ENCODE peak calls at places on chromosomes 12 and 14, in five cellular contexts. One of them, this sample, is unnamed.

GRCh38 chr12:101076940-101077351 is 133.1 kb downstream of the SLC5A8 start:
- DNase-seq in NCI-H1105 treated with DMSO at 0.1 percent for 48 hours: no peak
- DNase-seq in NCI-H1092 treated with DMSO at 0.1 percent for 48 hours: no peak
- DNase-seq in stimulated activated CD4-positive, alpha-beta T cell treated with anti-CD3 and anti-CD28 coated beads, Interleukin-15, amount 100 ng/mL, for 24 hours: no peak
- DNase-seq in GM04504: peak; percentile 64
- DNase-seq in this sample: no peak

GRCh38 chr14:65224799-65225198 is 122.5 kb upstream of the MAX start:
- DNase-seq in stimulated activated CD4-positive, alpha-beta T cell treated with anti-CD3 and anti-CD28 coated beads, Interleukin-15, amount 100 ng/mL, for 24 hours: peak; percentile 13
- DNase-seq in NCI-H1105 treated with DMSO at 0.1 percent for 48 hours: peak; percentile 11
- DNase-seq in NCI-H1092 treated with DMSO at 0.1 percent for 48 hours: peak; percentile 81
- DNase-seq in GM04504: no peak
- DNase-seq in this sample: no peak

GRCh38 chr12:78331764-78332163 is 501.1 kb downstream of the NAV3 start:
- DNase-seq in stimulated activated CD4-positive, alpha-beta T cell treated with anti-CD3 and anti-CD28 coated beads, Interleukin-15, amount 100 ng/mL, for 24 hours: no peak
- DNase-seq in GM04504: no peak
- DNase-seq in NCI-H1105 treated with DMSO at 0.1 percent for 48 hours: peak; percentile 45
- DNase-seq in NCI-H1092 treated with DMSO at 0.1 percent for 48 hours: peak; percentile 1
- DNase-seq in this sample: no peak

GRCh38 chr14:59511916-59512530 is 27.7 kb downstream of the JKAMP start:
- DNase-seq in GM04504: no peak
- DNase-seq in NCI-H1105 treated with DMSO at 0.1 percent for 48 hours: peak; percentile 51
- DNase-seq in stimulated activated CD4-positive, alpha-beta T cell treated with anti-CD3 and anti-CD28 coated beads, Interleukin-15, amount 100 ng/mL, for 24 hours: peak; percentile 13
- DNase-seq in NCI-H1092 treated with DMSO at 0.1 percent for 48 hours: peak; percentile 65
- DNase-seq in this sample: peak; percentile 59

GRCh38 chr14:92492261-92492660 is 21.3 kb upstream of the RIN3 start:
- DNase-seq in stimulated activated CD4-positive, alpha-beta T cell treated with anti-CD3 and anti-CD28 coated beads, Interleukin-15, amount 100 ng/mL, for 24 hours: no peak
- DNase-seq in NCI-H1105 treated with DMSO at 0.1 percent for 48 hours: no peak
- DNase-seq in NCI-H1092 treated with DMSO at 0.1 percent for 48 hours: no peak
- DNase-seq in GM04504: no peak
- DNase-seq in this sample: no peak

GRCh38 chr14:103649001-103649400 is 20.0 kb downstream of the KLC1 start:
- DNase-seq in stimulated activated CD4-positive, alpha-beta T cell treated with anti-CD3 and anti-CD28 coated beads, Interleukin-15, amount 100 ng/mL, for 24 hours: no peak
- DNase-seq in NCI-H1105 treated with DMSO at 0.1 percent for 48 hours: no peak
- DNase-seq in NCI-H1092 treated with DMSO at 0.1 percent for 48 hours: no peak
- DNase-seq in GM04504: no peak
- DNase-seq in this sample: no peak

GRCh38 chr12:39277416-39277815 is 165.5 kb downstream of the KIF21A start:
- DNase-seq in GM04504: no peak
- DNase-seq in NCI-H1105 treated with DMSO at 0.1 percent for 48 hours: no peak
- DNase-seq in NCI-H1092 treated with DMSO at 0.1 percent for 48 hours: no peak
- DNase-seq in stimulated activated CD4-positive, alpha-beta T cell treated with anti-CD3 and anti-CD28 coated beads, Interleukin-15, amount 100 ng/mL, for 24 hours: no peak
- DNase-seq in this sample: no peak

GRCh38 chr12:18861287-18861858 is 123.5 kb downstream of the CAPZA3 start:
- DNase-seq in stimulated activated CD4-positive, alpha-beta T cell treated with anti-CD3 and anti-CD28 coated beads, Interleukin-15, amount 100 ng/mL, for 24 hours: no peak
- DNase-seq in NCI-H1105 treated with DMSO at 0.1 percent for 48 hours: peak; percentile 55
- DNase-seq in GM04504: no peak
- DNase-seq in NCI-H1092 treated with DMSO at 0.1 percent for 48 hours: peak; percentile 37
- DNase-seq in this sample: no peak

GRCh38 chr14:69501362-69501964 is 16.9 kb downstream of the PLEKHD1 start:
- DNase-seq in GM04504: no peak
- DNase-seq in NCI-H1092 treated with DMSO at 0.1 percent for 48 hours: peak; percentile 95
- DNase-seq in NCI-H1105 treated with DMSO at 0.1 percent for 48 hours: peak; percentile 73
- DNase-seq in stimulated activated CD4-positive, alpha-beta T cell treated with anti-CD3 and anti-CD28 coated beads, Interleukin-15, amount 100 ng/mL, for 24 hours: no peak
- DNase-seq in this sample: peak; percentile 55

GRCh38 chr14:76720382-76720813 is 40.9 kb upstream of the VASH1 start:
- DNase-seq in stimulated activated CD4-positive, alpha-beta T cell treated with anti-CD3 and anti-CD28 coated beads, Interleukin-15, amount 100 ng/mL, for 24 hours: no peak
- DNase-seq in GM04504: peak; percentile 19
- DNase-seq in NCI-H1092 treated with DMSO at 0.1 percent for 48 hours: peak; percentile 57
- DNase-seq in NCI-H1105 treated with DMSO at 0.1 percent for 48 hours: peak; percentile 34
- DNase-seq in this sample: peak; percentile 42

GRCh38 chr12:77941396-77941795 is 110.7 kb downstream of the NAV3 start:
- DNase-seq in stimulated activated CD4-positive, alpha-beta T cell treated with anti-CD3 and anti-CD28 coated beads, Interleukin-15, amount 100 ng/mL, for 24 hours: no peak
- DNase-seq in NCI-H1105 treated with DMSO at 0.1 percent for 48 hours: no peak
- DNase-seq in NCI-H1092 treated with DMSO at 0.1 percent for 48 hours: no peak
- DNase-seq in GM04504: no peak
- DNase-seq in this sample: no peak

GRCh38 chr12:69196302-69197288 is 42.8 kb upstream of the CPSF6 start:
- DNase-seq in NCI-H1105 treated with DMSO at 0.1 percent for 48 hours: peak; percentile 24
- DNase-seq in GM04504: no peak
- DNase-seq in stimulated activated CD4-positive, alpha-beta T cell treated with anti-CD3 and anti-CD28 coated beads, Interleukin-15, amount 100 ng/mL, for 24 hours: no peak
- DNase-seq in NCI-H1092 treated with DMSO at 0.1 percent for 48 hours: no peak
- DNase-seq in this sample: no peak

GRCh38 chr12:124754949-124755800 is 108.5 kb downstream of the SCARB1 start:
- DNase-seq in stimulated activated CD4-positive, alpha-beta T cell treated with anti-CD3 and anti-CD28 coated beads, Interleukin-15, amount 100 ng/mL, for 24 hours: no peak
- DNase-seq in NCI-H1105 treated with DMSO at 0.1 percent for 48 hours: no peak
- DNase-seq in GM04504: peak; percentile 82
- DNase-seq in NCI-H1092 treated with DMSO at 0.1 percent for 48 hours: peak; percentile 96
- DNase-seq in this sample: no peak

GRCh38 chr12:111597731-111598636 is 1.1 kb downstream of the ATXN2 start:
- DNase-seq in NCI-H1105 treated with DMSO at 0.1 percent for 48 hours: no peak
- DNase-seq in NCI-H1092 treated with DMSO at 0.1 percent for 48 hours: peak; percentile 5
- DNase-seq in GM04504: no peak
- DNase-seq in stimulated activated CD4-positive, alpha-beta T cell treated with anti-CD3 and anti-CD28 coated beads, Interleukin-15, amount 100 ng/mL, for 24 hours: peak; percentile 58
- DNase-seq in this sample: peak; percentile 33

GRCh38 chr14:60637490-60638452 is 11.5 kb downstream of the SIX1 start:
- DNase-seq in stimulated activated CD4-positive, alpha-beta T cell treated with anti-CD3 and anti-CD28 coated beads, Interleukin-15, amount 100 ng/mL, for 24 hours: peak; percentile 18
- DNase-seq in NCI-H1105 treated with DMSO at 0.1 percent for 48 hours: no peak
- DNase-seq in GM04504: no peak
- DNase-seq in NCI-H1092 treated with DMSO at 0.1 percent for 48 hours: no peak
- DNase-seq in this sample: no peak

GRCh38 chr12:22588817-22589216 is 36.2 kb upstream of the ETNK1 start:
- DNase-seq in GM04504: no peak
- DNase-seq in stimulated activated CD4-positive, alpha-beta T cell treated with anti-CD3 and anti-CD28 coated beads, Interleukin-15, amount 100 ng/mL, for 24 hours: no peak
- DNase-seq in NCI-H1105 treated with DMSO at 0.1 percent for 48 hours: peak; percentile 11
- DNase-seq in NCI-H1092 treated with DMSO at 0.1 percent for 48 hours: no peak
- DNase-seq in this sample: peak; percentile 64

GRCh38 chr12:11535127-11535526 is 114.3 kb upstream of the ETV6 start:
- DNase-seq in NCI-H1105 treated with DMSO at 0.1 percent for 48 hours: no peak
- DNase-seq in stimulated activated CD4-positive, alpha-beta T cell treated with anti-CD3 and anti-CD28 coated beads, Interleukin-15, amount 100 ng/mL, for 24 hours: no peak
- DNase-seq in NCI-H1092 treated with DMSO at 0.1 percent for 48 hours: no peak
- DNase-seq in GM04504: no peak
- DNase-seq in this sample: no peak

GRCh38 chr14:73376585-73376984 is 81.8 kb downstream of the NUMB start:
- DNase-seq in NCI-H1092 treated with DMSO at 0.1 percent for 48 hours: no peak
- DNase-seq in GM04504: no peak
- DNase-seq in NCI-H1105 treated with DMSO at 0.1 percent for 48 hours: no peak
- DNase-seq in stimulated activated CD4-positive, alpha-beta T cell treated with anti-CD3 and anti-CD28 coated beads, Interleukin-15, amount 100 ng/mL, for 24 hours: no peak
- DNase-seq in this sample: no peak

GRCh38 chr14:86013663-86014062 is 483.7 kb downstream of the FLRT2 start:
- DNase-seq in NCI-H1105 treated with DMSO at 0.1 percent for 48 hours: no peak
- DNase-seq in GM04504: no peak
- DNase-seq in NCI-H1092 treated with DMSO at 0.1 percent for 48 hours: no peak
- DNase-seq in stimulated activated CD4-positive, alpha-beta T cell treated with anti-CD3 and anti-CD28 coated beads, Interleukin-15, amount 100 ng/mL, for 24 hours: no peak
- DNase-seq in this sample: no peak

GRCh38 chr12:14986449-14986848 is 13.6 kb downstream of the PDE6H start:
- DNase-seq in stimulated activated CD4-positive, alpha-beta T cell treated with anti-CD3 and anti-CD28 coated beads, Interleukin-15, amount 100 ng/mL, for 24 hours: no peak
- DNase-seq in NCI-H1105 treated with DMSO at 0.1 percent for 48 hours: no peak
- DNase-seq in GM04504: no peak
- DNase-seq in NCI-H1092 treated with DMSO at 0.1 percent for 48 hours: no peak
- DNase-seq in this sample: no peak

GRCh38 chr12:108850854-108851573 is 6.4 kb downstream of the SSH1 start:
- DNase-seq in NCI-H1105 treated with DMSO at 0.1 percent for 48 hours: no peak
- DNase-seq in GM04504: no peak
- DNase-seq in NCI-H1092 treated with DMSO at 0.1 percent for 48 hours: no peak
- DNase-seq in stimulated activated CD4-positive, alpha-beta T cell treated with anti-CD3 and anti-CD28 coated beads, Interleukin-15, amount 100 ng/mL, for 24 hours: no peak
- DNase-seq in this sample: no peak

GRCh38 chr14:60090864-60091519 is 731 bp upstream of the PCNX4 start:
- DNase-seq in GM04504: peak; percentile 46
- DNase-seq in NCI-H1092 treated with DMSO at 0.1 percent for 48 hours: peak; percentile 80
- DNase-seq in stimulated activated CD4-positive, alpha-beta T cell treated with anti-CD3 and anti-CD28 coated beads, Interleukin-15, amount 100 ng/mL, for 24 hours: peak; percentile 17
- DNase-seq in NCI-H1105 treated with DMSO at 0.1 percent for 48 hours: peak; percentile 88
- DNase-seq in this sample: peak; percentile 50

GRCh38 chr12:67663121-67663520 is 14.6 kb downstream of the DYRK2 start:
- DNase-seq in stimulated activated CD4-positive, alpha-beta T cell treated with anti-CD3 and anti-CD28 coated beads, Interleukin-15, amount 100 ng/mL, for 24 hours: no peak
- DNase-seq in NCI-H1092 treated with DMSO at 0.1 percent for 48 hours: no peak
- DNase-seq in NCI-H1105 treated with DMSO at 0.1 percent for 48 hours: no peak
- DNase-seq in GM04504: no peak
- DNase-seq in this sample: no peak

GRCh38 chr12:110501378-110501721 is 561 bp downstream of the VPS29 start:
- DNase-seq in GM04504: peak; percentile 13
- DNase-seq in NCI-H1105 treated with DMSO at 0.1 percent for 48 hours: peak; percentile 57
- DNase-seq in stimulated activated CD4-positive, alpha-beta T cell treated with anti-CD3 and anti-CD28 coated beads, Interleukin-15, amount 100 ng/mL, for 24 hours: peak; percentile 50
- DNase-seq in NCI-H1092 treated with DMSO at 0.1 percent for 48 hours: peak; percentile 20
- DNase-seq in this sample: peak; percentile 51

GRCh38 chr12:95506707-95507523 is 33.0 kb downstream of the METAP2 start:
- DNase-seq in GM04504: no peak
- DNase-seq in NCI-H1092 treated with DMSO at 0.1 percent for 48 hours: no peak
- DNase-seq in stimulated activated CD4-positive, alpha-beta T cell treated with anti-CD3 and anti-CD28 coated beads, Interleukin-15, amount 100 ng/mL, for 24 hours: no peak
- DNase-seq in NCI-H1105 treated with DMSO at 0.1 percent for 48 hours: no peak
- DNase-seq in this sample: no peak

GRCh38 chr12:57118711-57119271 is 7.6 kb upstream of the STAT6 start:
- DNase-seq in NCI-H1105 treated with DMSO at 0.1 percent for 48 hours: no peak
- DNase-seq in GM04504: no peak
- DNase-seq in stimulated activated CD4-positive, alpha-beta T cell treated with anti-CD3 and anti-CD28 coated beads, Interleukin-15, amount 100 ng/mL, for 24 hours: no peak
- DNase-seq in NCI-H1092 treated with DMSO at 0.1 percent for 48 hours: no peak
- DNase-seq in this sample: no peak